ENCODE peak calls at places on chromosomes 7 and 10, in nine cellular contexts. H is naive thymus-derived CD4-positive, alpha-beta T cell; A is neural progenitor cell; I is heart right ventricle; Z is cardiac muscle cell; T is adipocyte; D is astrocyte; Y is CD8-positive, alpha-beta memory T cell; V is spleen. K is an unnamed sample. For H3K36me3, the result is how much of the 10 kb centered on the place peaks cover.

GRCh38 chr10:3263747-3264146 is 91.2 kb upstream of the PITRM1 start:
- DNase-seq in Y (no peak), A (no peak), T (no peak), D (no peak), H (no peak), I (no peak), V (no peak), Z (no peak), K (no peak)

GRCh38 chr10:133445268-133445732 is 8.4 kb upstream of the SCART1 start:
- DNase-seq in D (no peak), Y (no peak), A (no peak), H (no peak), I (no peak), T (no peak), Z (no peak), V (no peak), K (no peak)

GRCh38 chr7:94431620-94432295 is 37.1 kb downstream of the COL1A2 start:
- DNase-seq in A (no peak), Y (no peak), T (peak), I (no peak), H (no peak), Z (no peak), V (no peak), D (peak), K (no peak)

GRCh38 chr10:71975087-71975890 is 11.1 kb downstream of the CHST3 start:
- DNase-seq in V (peak), H (no peak), Y (no peak), D (no peak), A (no peak), I (peak), T (peak), Z (no peak), K (peak)

GRCh38 chr7:24346716-24347115 is 62.7 kb downstream of the NPY start:
- DNase-seq in Z (no peak), D (no peak), V (no peak), H (no peak), Y (no peak), I (no peak), T (no peak), A (no peak), K (no peak)

GRCh38 chr7:97555845-97556431 is 175.9 kb upstream of the TAC1 start:
- DNase-seq in T (no peak), H (no peak), V (no peak), A (peak), D (no peak), Y (no peak), I (no peak), Z (no peak), K (no peak)

GRCh38 chr7:101169838-101170531 is 4.6 kb upstream of the VGF start:
- DNase-seq in D (no peak), H (peak), A (peak), I (peak), T (peak), Y (peak), Z (peak), V (peak), K (peak)

GRCh38 chr10:117587036-117587435 is 44.5 kb downstream of the EMX2 start:
- DNase-seq in V (no peak), I (no peak), T (no peak), Z (no peak), A (no peak), D (no peak), Y (no peak), H (no peak), K (no peak)

GRCh38 chr7:138350701-138351357 is 109.2 kb upstream of the TRIM24 start:
- DNase-seq in A (no peak), Y (no peak), Z (no peak), I (no peak), D (peak), V (no peak), H (no peak), T (no peak), K (no peak)

GRCh38 chr7:139626817-139627216 is 103.3 kb downstream of the CLEC2L start:
- DNase-seq in A (no peak), D (no peak), V (no peak), H (peak), Y (no peak), I (no peak), T (no peak), Z (no peak), K (no peak)

GRCh38 chr10:24901686-24902399 is 50.6 kb downstream of the PRTFDC1 start:
- DNase-seq in T (peak), A (peak), Y (no peak), H (no peak), D (peak), V (no peak), Z (no peak), I (peak), K (peak)

GRCh38 chr7:138527746-138528223 is 67.7 kb downstream of the TRIM24 start:
- DNase-seq in D (peak), I (peak), H (no peak), T (no peak), Z (peak), A (peak), V (no peak), Y (no peak), K (no peak)

GRCh38 chr10:19638173-19638872 is 177.9 kb upstream of the PLXDC2 start:
- DNase-seq in A (no peak), Z (no peak), D (peak), V (no peak), I (peak), Y (no peak), T (peak), H (no peak), K (no peak)

GRCh38 chr10:83142074-83142563 is 997.2 kb upstream of the GHITM start:
- DNase-seq in H (no peak), I (no peak), V (no peak), T (peak), D (no peak), Z (no peak), Y (no peak), A (no peak), K (no peak)

GRCh38 chr7:142461437-142461836 is 203.6 kb upstream of the PRSS58 start:
- DNase-seq in H (no peak), T (peak), Z (no peak), D (peak), I (no peak), Y (no peak), A (no peak), V (no peak), K (no peak)

GRCh38 chr10:116848032-116848911 is 1.0 kb upstream of the ENO4 start:
- DNase-seq in T (no peak), H (no peak), I (no peak), V (no peak), Y (no peak), Z (no peak), D (peak), A (no peak), K (no peak)

GRCh38 chr7:35670856-35671569 is 23.9 kb downstream of the HERPUD2 start:
- DNase-seq in Z (no peak), I (no peak), T (no peak), Y (no peak), H (no peak), A (peak), D (no peak), V (no peak), K (no peak)

GRCh38 chr10:42111076-42111475 is 527.3 kb downstream of the ZNF33B start:
- DNase-seq in Z (no peak), T (no peak), D (no peak), A (no peak), H (no peak), Y (no peak), I (no peak), V (no peak), K (no peak)

GRCh38 chr7:88243345-88243909 is 23.6 kb upstream of the SRI start:
- DNase-seq in Z (peak), A (peak), V (no peak), I (peak), D (peak), H (peak), Y (no peak), T (peak), K (no peak)

GRCh38 chr10:44498222-44498621 is 113.3 kb upstream of the CXCL12 start:
- DNase-seq in I (no peak), V (no peak), Y (no peak), H (no peak), T (no peak), A (no peak), D (no peak), Z (no peak), K (no peak)

GRCh38 chr10:1527951-1528350 is 209.4 kb downstream of the ADARB2 start:
- DNase-seq in H (no peak), A (no peak), Y (no peak), Z (no peak), I (no peak), V (no peak), D (no peak), T (no peak), K (no peak)

GRCh38 chr10:123558651-123559050 is 107.5 kb upstream of the GPR26 start:
- DNase-seq in Y (no peak), T (no peak), D (no peak), H (no peak), I (no peak), V (no peak), A (no peak), Z (no peak), K (no peak)

GRCh38 chr7:155198901-155199845 is 98.5 kb upstream of the INSIG1 start:
- DNase-seq in V (no peak), D (peak), I (no peak), Z (no peak), H (no peak), T (no peak), Y (no peak), A (no peak), K (no peak)

GRCh38 chr7:80088705-80089104 is 45.9 kb upstream of the GNAI1 start:
- DNase-seq in I (no peak), Y (no peak), V (no peak), T (peak), Z (no peak), H (no peak), D (peak), A (no peak), K (no peak)

GRCh38 chr7:73912223-73912622 is 51.3 kb downstream of the TMEM270 start:
- DNase-seq in Y (no peak), D (no peak), A (no peak), I (no peak), Z (no peak), T (no peak), V (no peak), H (no peak), K (no peak)

GRCh38 chr7:36208997-36209813 is 56.2 kb downstream of the EEPD1 start:
- DNase-seq in V (no peak), A (no peak), D (no peak), Z (no peak), Y (peak), H (no peak), T (peak), I (no peak), K (no peak)

DNA sequence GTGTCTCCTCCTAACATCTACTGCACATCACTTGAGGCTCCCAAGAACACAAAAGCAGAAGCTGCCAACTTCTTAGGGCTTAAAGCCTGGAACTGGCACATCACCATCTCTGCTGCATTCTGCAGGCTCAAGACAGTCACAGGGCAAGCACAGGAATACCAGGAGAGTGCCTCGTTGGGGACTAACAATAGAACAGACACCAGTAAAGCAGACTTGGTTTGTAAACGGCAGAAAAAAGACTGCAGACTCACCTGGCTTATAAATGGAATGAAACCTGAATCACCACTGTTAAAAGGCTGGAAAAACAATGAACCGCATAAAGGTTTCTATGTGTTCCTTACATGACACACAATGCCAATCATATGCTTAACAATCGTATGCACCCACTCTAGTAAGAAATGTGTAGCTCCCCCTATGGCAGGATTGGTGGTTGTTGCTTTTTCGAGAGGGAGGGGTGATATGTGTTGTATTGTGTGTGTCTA is 12.8 kb downstream of the RHEB start:
- DNase-seq in T (no peak), Z (no peak), D (no peak), H (no peak), A (no peak), I (no peak), V (no peak), Y (no peak), K (no peak)
- H3K36me3 ChIP-seq in T (under half), Z (under half), D (under half), H (under half), A (under half), I (under half), V (under half), Y (under half), K (under half)

GRCh38 chr7:135644729-135645128 is 17.6 kb upstream of the STMP1 start:
- DNase-seq in I (no peak), Z (no peak), Y (no peak), T (no peak), V (no peak), A (no peak), H (no peak), D (no peak), K (no peak)

GRCh38 chr7:135650831-135651573 is 11.3 kb upstream of the STMP1 start:
- DNase-seq in Z (peak), T (peak), Y (no peak), V (no peak), D (peak), A (no peak), I (no peak), H (no peak), K (no peak)

GRCh38 chr7:135645296-135645904 is 16.9 kb upstream of the STMP1 start:
- DNase-seq in V (no peak), I (peak), T (peak), H (peak), Z (peak), Y (peak), A (peak), D (no peak), K (no peak)

GRCh38 chr7:135648235-135648634 is 14.1 kb upstream of the STMP1 start:
- DNase-seq in A (no peak), Y (no peak), I (no peak), H (no peak), V (no peak), D (no peak), T (no peak), Z (no peak), K (no peak)

DNA sequence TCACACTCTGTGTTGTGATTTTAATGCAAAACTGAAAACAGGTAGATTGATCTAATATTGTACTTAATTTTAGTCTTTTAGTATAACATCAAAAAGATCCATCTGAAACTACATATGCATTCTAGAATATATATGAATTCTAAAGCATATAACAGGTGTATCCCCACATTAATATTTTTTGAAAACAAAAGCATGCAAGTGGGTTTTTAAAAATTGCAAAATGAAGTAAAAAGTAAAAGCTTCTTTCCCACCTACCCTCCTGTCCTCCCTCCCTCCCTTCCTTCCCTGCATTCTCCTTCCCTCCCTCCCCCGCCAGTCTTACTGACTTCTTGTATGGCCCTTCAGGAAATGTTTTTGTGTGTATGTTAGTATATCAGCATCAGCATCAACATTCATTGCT is 14.6 kb upstream of the STMP1 start:
- DNase-seq in Y (no peak), I (no peak), D (no peak), A (no peak), T (no peak), H (no peak), Z (no peak), V (no peak), K (no peak)
- H3K36me3 ChIP-seq in Y (under half), I (under half), D (under half), A (under half), T (under half), H (under half), Z (under half), V (half or more), K (half or more)

GRCh38 chr10:128115356-128115755 is 10.9 kb downstream of the MKI67 start:
- DNase-seq in D (no peak), H (no peak), Y (no peak), A (no peak), Z (no peak), I (no peak), T (no peak), V (no peak), K (no peak)

GRCh38 chr10:128105383-128105782 is 20.8 kb downstream of the MKI67 start:
- DNase-seq in A (no peak), Z (no peak), T (no peak), H (no peak), V (no peak), Y (no peak), I (no peak), D (no peak), K (no peak)

GRCh38 chr10:128111686-128112085 is 14.5 kb downstream of the MKI67 start:
- DNase-seq in H (no peak), Y (no peak), T (no peak), Z (no peak), V (no peak), I (no peak), A (no peak), D (no peak), K (no peak)

GRCh38 chr10:128113026-128113425 is 13.2 kb downstream of the MKI67 start:
- DNase-seq in H (no peak), D (no peak), A (no peak), V (no peak), I (no peak), Y (no peak), T (no peak), Z (peak), K (no peak)

GRCh38 chr10:128110339-128110738 is 15.9 kb downstream of the MKI67 start:
- DNase-seq in D (no peak), H (no peak), Z (no peak), V (no peak), A (no peak), T (no peak), I (no peak), Y (no peak), K (no peak)
- H3K36me3 ChIP-seq in D (half or more), H (under half), Z (under half), V (under half), A (under half), T (under half), I (under half), Y (under half), K (under half)

GRCh38 chr7:116557901-116558300 is 33.1 kb downstream of the CAV1 start:
- DNase-seq in V (no peak), A (no peak), I (no peak), T (no peak), Y (no peak), Z (no peak), D (no peak), H (no peak), K (no peak)

GRCh38 chr7:116561697-116562483 is 37.1 kb downstream of the CAV1 start:
- DNase-seq in Y (no peak), T (no peak), Z (no peak), H (no peak), A (no peak), V (no peak), I (no peak), D (peak), K (no peak)

GRCh38 chr7:116562529-116563121 is 37.8 kb downstream of the CAV1 start:
- DNase-seq in A (no peak), I (no peak), D (no peak), Y (no peak), Z (no peak), H (no peak), V (no peak), T (no peak), K (no peak)

GRCh38 chr7:116557066-116557585 is 32.3 kb downstream of the CAV1 start:
- DNase-seq in I (no peak), Y (no peak), Z (no peak), A (peak), H (no peak), T (no peak), V (no peak), D (no peak), K (no peak)

GRCh38 chr7:116560021-116560970 is 35.5 kb downstream of the CAV1 start:
- DNase-seq in T (no peak), Z (peak), I (peak), H (no peak), V (no peak), A (peak), D (no peak), Y (no peak), K (peak)
- H3K36me3 ChIP-seq in T (half or more), Z (under half), I (under half), H (under half), V (under half), A (under half), D (under half), Y (under half), K (under half)

GRCh38 chr10:94546616-94547175 is 1.1 kb downstream of the HELLS start:
- DNase-seq in D (peak), T (peak), Y (no peak), Z (no peak), I (no peak), A (no peak), H (no peak), V (no peak), K (no peak)

GRCh38 chr10:94545277-94546057 is at the start of gene HELLS:
- DNase-seq in Y (peak), A (peak), Z (peak), T (peak), H (peak), I (peak), V (peak), D (peak), K (peak)

GRCh38 chr10:94546058-94546595 is 539 bp downstream of the HELLS start:
- DNase-seq in Z (peak), Y (no peak), T (peak), D (peak), H (no peak), V (no peak), I (no peak), A (peak), K (no peak)

DNA sequence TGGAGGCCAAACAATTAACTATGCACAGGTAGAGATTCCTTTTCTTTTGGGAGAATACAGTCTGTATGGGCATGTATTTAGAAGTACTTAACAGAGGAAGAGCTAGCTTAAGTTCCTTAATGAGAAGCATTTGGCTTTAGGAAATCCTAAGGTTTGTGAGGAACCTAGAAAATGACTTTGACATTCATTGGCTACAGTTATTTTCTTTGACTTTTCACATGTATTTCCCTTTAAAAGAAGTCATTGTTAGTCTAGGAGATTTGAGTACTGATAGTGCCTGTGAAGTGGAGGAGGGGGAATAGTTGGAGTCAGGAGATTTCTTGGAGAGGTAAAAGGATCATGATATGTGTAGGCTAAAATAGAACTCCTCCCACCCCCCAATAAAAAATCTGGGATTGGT is 3.6 kb downstream of the HELLS start:
- DNase-seq in T (no peak), Y (no peak), H (no peak), Z (no peak), I (no peak), V (no peak), A (no peak), D (no peak), K (no peak)
- H3K36me3 ChIP-seq in T (under half), Y (under half), H (under half), Z (under half), I (under half), V (under half), A (under half), D (under half), K (under half)

DNA sequence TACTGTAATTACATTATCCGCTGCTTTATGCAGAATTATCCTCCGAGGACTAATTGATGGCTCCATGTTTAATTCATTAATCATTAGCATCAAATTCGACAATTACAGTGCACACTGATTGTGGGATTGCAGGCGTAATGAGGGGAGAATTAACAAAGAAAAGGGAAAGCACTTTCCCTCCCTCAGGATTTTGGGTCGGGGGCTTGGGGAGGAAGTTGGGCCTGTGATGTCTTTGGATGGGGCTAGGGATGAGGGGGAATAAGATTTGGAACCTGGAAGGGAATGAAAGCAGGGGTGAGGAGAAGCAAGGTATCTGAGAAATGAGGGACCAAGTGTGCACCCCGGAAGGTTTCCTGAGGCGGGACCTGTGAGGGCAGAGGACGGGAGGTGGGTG is 31.0 kb downstream of the GBX1 start:
- DNase-seq in D (no peak), Y (no peak), T (no peak), H (no peak), I (no peak), V (no peak), Z (no peak), A (no peak), K (no peak)
- H3K36me3 ChIP-seq in D (under half), Y (under half), T (half or more), H (under half), I (under half), V (half or more), Z (under half), A (under half), K (half or more)

GRCh38 chr10:78333362-78334143 is 299.9 kb downstream of the RPS24 start:
- DNase-seq in D (no peak), H (no peak), T (no peak), Z (no peak), V (no peak), I (no peak), Y (no peak), A (no peak), K (no peak)
- H3K36me3 ChIP-seq in D (under half), H (under half), T (under half), Z (under half), V (under half), I (under half), Y (under half), A (under half), K (under half)